ENCODE peak calls at places on chromosomes 7 and 10, in ten cellular contexts. One of them, this sample, is unnamed.

GRCh38 chr10:112343056-112343806 is 30.7 kb upstream of the ACSL5 start:
- DNase-seq in psoas muscle: no peak
- DNase-seq in hepatic stellate cell: no peak
- DNase-seq in iPS DF 6.9: no peak
- DNase-seq in effector CD4-positive, alpha-beta T cell: no peak
- DNase-seq in dorsolateral prefrontal cortex: no peak
- DNase-seq in midbrain: no peak
- DNase-seq in NCI-H2029: no peak
- DNase-seq in Daoy: no peak
- DNase-seq in neural crest cell: no peak
- DNase-seq in this sample: no peak

GRCh38 chr10:112755446-112756117 is 194.5 kb upstream of the TCF7L2 start:
- DNase-seq in neural crest cell: no peak
- DNase-seq in effector CD4-positive, alpha-beta T cell: no peak
- DNase-seq in Daoy: no peak
- DNase-seq in hepatic stellate cell: no peak
- DNase-seq in NCI-H2029: no peak
- DNase-seq in iPS DF 6.9: no peak
- DNase-seq in dorsolateral prefrontal cortex: no peak
- DNase-seq in midbrain: peak; percentile 14
- DNase-seq in psoas muscle: no peak
- DNase-seq in this sample: peak; percentile 75

GRCh38 chr7:24898691-24899090 is 81.3 kb downstream of the OSBPL3 start:
- DNase-seq in Daoy: peak; percentile 64
- DNase-seq in midbrain: no peak
- DNase-seq in effector CD4-positive, alpha-beta T cell: no peak
- DNase-seq in NCI-H2029: no peak
- DNase-seq in psoas muscle: no peak
- DNase-seq in hepatic stellate cell: peak; percentile 31
- DNase-seq in iPS DF 6.9: no peak
- DNase-seq in dorsolateral prefrontal cortex: no peak
- DNase-seq in neural crest cell: no peak
- DNase-seq in this sample: no peak

GRCh38 chr7:43944286-43944685 is 18.1 kb downstream of the UBE2D4 start:
- DNase-seq in hepatic stellate cell: no peak
- DNase-seq in effector CD4-positive, alpha-beta T cell: no peak
- DNase-seq in Daoy: no peak
- DNase-seq in midbrain: no peak
- DNase-seq in dorsolateral prefrontal cortex: no peak
- DNase-seq in iPS DF 6.9: no peak
- DNase-seq in psoas muscle: no peak
- DNase-seq in neural crest cell: no peak
- DNase-seq in NCI-H2029: no peak
- DNase-seq in this sample: no peak

GRCh38 chr7:149414745-149415390 is 46.0 kb downstream of the ZNF777 start:
- DNase-seq in midbrain: peak; percentile 50
- DNase-seq in NCI-H2029: no peak
- DNase-seq in Daoy: peak; percentile 27
- DNase-seq in dorsolateral prefrontal cortex: peak; percentile 61
- DNase-seq in neural crest cell: peak; percentile 59
- DNase-seq in hepatic stellate cell: peak; percentile 42
- DNase-seq in iPS DF 6.9: peak; percentile 88
- DNase-seq in effector CD4-positive, alpha-beta T cell: peak; percentile 26
- DNase-seq in psoas muscle: peak; percentile 60
- DNase-seq in this sample: peak; percentile 88

GRCh38 chr10:47116445-47116844 is 183.6 kb upstream of the GDF10 start:
- DNase-seq in neural crest cell: no peak
- DNase-seq in iPS DF 6.9: no peak
- DNase-seq in Daoy: no peak
- DNase-seq in NCI-H2029: no peak
- DNase-seq in psoas muscle: no peak
- DNase-seq in dorsolateral prefrontal cortex: no peak
- DNase-seq in hepatic stellate cell: no peak
- DNase-seq in midbrain: no peak
- DNase-seq in effector CD4-positive, alpha-beta T cell: no peak
- DNase-seq in this sample: no peak

GRCh38 chr7:47475880-47476227 is 106.1 kb downstream of the TNS3 start:
- DNase-seq in iPS DF 6.9: no peak
- DNase-seq in neural crest cell: no peak
- DNase-seq in hepatic stellate cell: no peak
- DNase-seq in midbrain: no peak
- DNase-seq in psoas muscle: no peak
- DNase-seq in Daoy: no peak
- DNase-seq in effector CD4-positive, alpha-beta T cell: no peak
- DNase-seq in NCI-H2029: peak; percentile 38
- DNase-seq in dorsolateral prefrontal cortex: no peak
- DNase-seq in this sample: no peak

GRCh38 chr10:118800920-118801319 is 46.1 kb upstream of the CACUL1 start:
- DNase-seq in dorsolateral prefrontal cortex: no peak
- DNase-seq in NCI-H2029: no peak
- DNase-seq in iPS DF 6.9: no peak
- DNase-seq in Daoy: no peak
- DNase-seq in psoas muscle: no peak
- DNase-seq in effector CD4-positive, alpha-beta T cell: no peak
- DNase-seq in neural crest cell: no peak
- DNase-seq in hepatic stellate cell: no peak
- DNase-seq in midbrain: peak; percentile 18
- DNase-seq in this sample: no peak

GRCh38 chr7:55019329-55019690 is 493 bp downstream of the EGFR start:
- DNase-seq in NCI-H2029: no peak
- DNase-seq in psoas muscle: peak; percentile 79
- DNase-seq in dorsolateral prefrontal cortex: no peak
- DNase-seq in midbrain: no peak
- DNase-seq in Daoy: peak; percentile 76
- DNase-seq in hepatic stellate cell: peak; percentile 70
- DNase-seq in neural crest cell: peak; percentile 23
- DNase-seq in effector CD4-positive, alpha-beta T cell: no peak
- DNase-seq in iPS DF 6.9: no peak
- DNase-seq in this sample: no peak

GRCh38 chr7:29598607-29599006 is 35.0 kb downstream of the PRR15 start:
- DNase-seq in NCI-H2029: peak; percentile 54
- DNase-seq in effector CD4-positive, alpha-beta T cell: no peak
- DNase-seq in psoas muscle: no peak
- DNase-seq in hepatic stellate cell: no peak
- DNase-seq in midbrain: no peak
- DNase-seq in dorsolateral prefrontal cortex: no peak
- DNase-seq in iPS DF 6.9: no peak
- DNase-seq in Daoy: no peak
- DNase-seq in neural crest cell: no peak
- DNase-seq in this sample: no peak

GRCh38 chr10:70715853-70716795 is 43.8 kb downstream of the ADAMTS14 start:
- DNase-seq in neural crest cell: peak; percentile 11
- DNase-seq in NCI-H2029: no peak
- DNase-seq in midbrain: no peak
- DNase-seq in dorsolateral prefrontal cortex: no peak
- DNase-seq in effector CD4-positive, alpha-beta T cell: no peak
- DNase-seq in Daoy: peak; percentile 16
- DNase-seq in hepatic stellate cell: peak; percentile 45
- DNase-seq in iPS DF 6.9: no peak
- DNase-seq in psoas muscle: no peak
- DNase-seq in this sample: no peak

GRCh38 chr7:26208040-26208439 is 6.5 kb downstream of the CBX3 start:
- DNase-seq in neural crest cell: no peak
- DNase-seq in effector CD4-positive, alpha-beta T cell: no peak
- DNase-seq in midbrain: no peak
- DNase-seq in psoas muscle: no peak
- DNase-seq in NCI-H2029: no peak
- DNase-seq in dorsolateral prefrontal cortex: no peak
- DNase-seq in Daoy: no peak
- DNase-seq in iPS DF 6.9: no peak
- DNase-seq in hepatic stellate cell: no peak
- DNase-seq in this sample: no peak

GRCh38 chr10:35394411-35394851 is 58.1 kb downstream of the CCNY start:
- DNase-seq in effector CD4-positive, alpha-beta T cell: no peak
- DNase-seq in iPS DF 6.9: no peak
- DNase-seq in midbrain: no peak
- DNase-seq in neural crest cell: no peak
- DNase-seq in hepatic stellate cell: no peak
- DNase-seq in psoas muscle: no peak
- DNase-seq in NCI-H2029: no peak
- DNase-seq in dorsolateral prefrontal cortex: no peak
- DNase-seq in Daoy: no peak
- DNase-seq in this sample: no peak

GRCh38 chr7:33874943-33875342 is 30.4 kb upstream of the BMPER start:
- DNase-seq in psoas muscle: peak; percentile 27
- DNase-seq in Daoy: no peak
- DNase-seq in dorsolateral prefrontal cortex: no peak
- DNase-seq in hepatic stellate cell: peak; percentile 45
- DNase-seq in neural crest cell: no peak
- DNase-seq in effector CD4-positive, alpha-beta T cell: no peak
- DNase-seq in NCI-H2029: no peak
- DNase-seq in midbrain: no peak
- DNase-seq in iPS DF 6.9: no peak
- DNase-seq in this sample: no peak

GRCh38 chr7:73865738-73866445 is 4.9 kb downstream of the TMEM270 start:
- DNase-seq in psoas muscle: peak; percentile 51
- DNase-seq in NCI-H2029: no peak
- DNase-seq in dorsolateral prefrontal cortex: no peak
- DNase-seq in effector CD4-positive, alpha-beta T cell: no peak
- DNase-seq in iPS DF 6.9: no peak
- DNase-seq in Daoy: peak; percentile 72
- DNase-seq in hepatic stellate cell: peak; percentile 70
- DNase-seq in neural crest cell: no peak
- DNase-seq in midbrain: peak; percentile 66
- DNase-seq in this sample: peak; percentile 63

GRCh38 chr7:115230882-115231508 is 309.1 kb downstream of the MDFIC start:
- DNase-seq in Daoy: peak; percentile 92
- DNase-seq in NCI-H2029: peak; percentile 6
- DNase-seq in iPS DF 6.9: no peak
- DNase-seq in hepatic stellate cell: no peak
- DNase-seq in psoas muscle: no peak
- DNase-seq in dorsolateral prefrontal cortex: no peak
- DNase-seq in midbrain: no peak
- DNase-seq in neural crest cell: no peak
- DNase-seq in effector CD4-positive, alpha-beta T cell: no peak
- DNase-seq in this sample: peak; percentile 1

GRCh38 chr7:159144756-159145543 is at the start of gene VIPR2:
- DNase-seq in iPS DF 6.9: no peak
- DNase-seq in psoas muscle: peak; percentile 46
- DNase-seq in midbrain: no peak
- DNase-seq in NCI-H2029: no peak
- DNase-seq in Daoy: peak; percentile 44
- DNase-seq in neural crest cell: no peak
- DNase-seq in hepatic stellate cell: no peak
- DNase-seq in dorsolateral prefrontal cortex: no peak
- DNase-seq in effector CD4-positive, alpha-beta T cell: no peak
- DNase-seq in this sample: no peak

GRCh38 chr7:1028044-1028770 is 16.1 kb upstream of the GPR146 start:
- DNase-seq in NCI-H2029: peak; percentile 83
- DNase-seq in midbrain: peak; percentile 92
- DNase-seq in psoas muscle: peak; percentile 93
- DNase-seq in Daoy: peak; percentile 98
- DNase-seq in hepatic stellate cell: peak; percentile 99
- DNase-seq in neural crest cell: peak; percentile 73
- DNase-seq in effector CD4-positive, alpha-beta T cell: peak; percentile 71
- DNase-seq in dorsolateral prefrontal cortex: peak; percentile 79
- DNase-seq in iPS DF 6.9: peak; percentile 27
- DNase-seq in this sample: peak; percentile 84

GRCh38 chr7:150476819-150477631 is 26.6 kb downstream of the GIMAP8 start:
- DNase-seq in dorsolateral prefrontal cortex: no peak
- DNase-seq in effector CD4-positive, alpha-beta T cell: no peak
- DNase-seq in midbrain: no peak
- DNase-seq in neural crest cell: no peak
- DNase-seq in Daoy: no peak
- DNase-seq in iPS DF 6.9: no peak
- DNase-seq in NCI-H2029: no peak
- DNase-seq in hepatic stellate cell: no peak
- DNase-seq in psoas muscle: no peak
- DNase-seq in this sample: no peak

GRCh38 chr7:132793474-132793873 is 217.2 kb upstream of the PLXNA4 start:
- DNase-seq in neural crest cell: no peak
- DNase-seq in psoas muscle: no peak
- DNase-seq in effector CD4-positive, alpha-beta T cell: no peak
- DNase-seq in dorsolateral prefrontal cortex: no peak
- DNase-seq in midbrain: no peak
- DNase-seq in iPS DF 6.9: no peak
- DNase-seq in NCI-H2029: no peak
- DNase-seq in Daoy: no peak
- DNase-seq in hepatic stellate cell: no peak
- DNase-seq in this sample: no peak

GRCh38 chr10:86953747-86954680 is 3.4 kb downstream of the MMRN2 start:
- DNase-seq in NCI-H2029: no peak
- DNase-seq in neural crest cell: peak; percentile 80
- DNase-seq in Daoy: no peak
- DNase-seq in dorsolateral prefrontal cortex: no peak
- DNase-seq in effector CD4-positive, alpha-beta T cell: no peak
- DNase-seq in psoas muscle: peak; percentile 61
- DNase-seq in iPS DF 6.9: peak; percentile 87
- DNase-seq in midbrain: peak; percentile 17
- DNase-seq in hepatic stellate cell: peak; percentile 63
- DNase-seq in this sample: peak; percentile 64

GRCh38 chr10:42783181-42783549 is 570 bp downstream of the BMS1 start:
- DNase-seq in effector CD4-positive, alpha-beta T cell: peak; percentile 8
- DNase-seq in neural crest cell: no peak
- DNase-seq in iPS DF 6.9: no peak
- DNase-seq in dorsolateral prefrontal cortex: no peak
- DNase-seq in hepatic stellate cell: peak; percentile 19
- DNase-seq in midbrain: no peak
- DNase-seq in psoas muscle: no peak
- DNase-seq in Daoy: peak; percentile 52
- DNase-seq in NCI-H2029: peak; percentile 61
- DNase-seq in this sample: no peak

GRCh38 chr10:80741278-80741677 is 203.6 kb downstream of the SH2D4B start:
- DNase-seq in NCI-H2029: no peak
- DNase-seq in effector CD4-positive, alpha-beta T cell: no peak
- DNase-seq in psoas muscle: no peak
- DNase-seq in dorsolateral prefrontal cortex: no peak
- DNase-seq in neural crest cell: no peak
- DNase-seq in iPS DF 6.9: no peak
- DNase-seq in Daoy: no peak
- DNase-seq in hepatic stellate cell: no peak
- DNase-seq in midbrain: no peak
- DNase-seq in this sample: no peak

GRCh38 chr7:2621948-2622640 is 9.7 kb upstream of the TTYH3 start:
- DNase-seq in Daoy: no peak
- DNase-seq in NCI-H2029: no peak
- DNase-seq in dorsolateral prefrontal cortex: no peak
- DNase-seq in effector CD4-positive, alpha-beta T cell: no peak
- DNase-seq in iPS DF 6.9: no peak
- DNase-seq in hepatic stellate cell: no peak
- DNase-seq in psoas muscle: no peak
- DNase-seq in midbrain: no peak
- DNase-seq in neural crest cell: no peak
- DNase-seq in this sample: no peak

GRCh38 chr10:102120142-102120986 is at the start of gene LDB1:
- DNase-seq in midbrain: peak; percentile 88
- DNase-seq in Daoy: peak; percentile 70
- DNase-seq in dorsolateral prefrontal cortex: peak; percentile 67
- DNase-seq in effector CD4-positive, alpha-beta T cell: peak; percentile 56
- DNase-seq in hepatic stellate cell: peak; percentile 83
- DNase-seq in iPS DF 6.9: no peak
- DNase-seq in psoas muscle: peak; percentile 81
- DNase-seq in neural crest cell: peak; percentile 77
- DNase-seq in NCI-H2029: peak; percentile 23
- DNase-seq in this sample: peak; percentile 90

GRCh38 chr7:144907577-144907976 is 71.7 kb upstream of the TPK1 start:
- DNase-seq in Daoy: no peak
- DNase-seq in midbrain: no peak
- DNase-seq in iPS DF 6.9: no peak
- DNase-seq in dorsolateral prefrontal cortex: no peak
- DNase-seq in NCI-H2029: no peak
- DNase-seq in effector CD4-positive, alpha-beta T cell: no peak
- DNase-seq in hepatic stellate cell: no peak
- DNase-seq in neural crest cell: no peak
- DNase-seq in psoas muscle: no peak
- DNase-seq in this sample: no peak

GRCh38 chr7:122864838-122865237 is 21.4 kb downstream of the CADPS2 start:
- DNase-seq in iPS DF 6.9: no peak
- DNase-seq in effector CD4-positive, alpha-beta T cell: no peak
- DNase-seq in Daoy: no peak
- DNase-seq in hepatic stellate cell: no peak
- DNase-seq in dorsolateral prefrontal cortex: no peak
- DNase-seq in NCI-H2029: no peak
- DNase-seq in psoas muscle: no peak
- DNase-seq in neural crest cell: no peak
- DNase-seq in midbrain: no peak
- DNase-seq in this sample: no peak

GRCh38 chr10:62071846-62072281 is 170.4 kb downstream of the ARID5B start:
- DNase-seq in hepatic stellate cell: no peak
- DNase-seq in Daoy: peak; percentile 28
- DNase-seq in iPS DF 6.9: no peak
- DNase-seq in psoas muscle: no peak
- DNase-seq in midbrain: no peak
- DNase-seq in neural crest cell: no peak
- DNase-seq in NCI-H2029: no peak
- DNase-seq in effector CD4-positive, alpha-beta T cell: no peak
- DNase-seq in dorsolateral prefrontal cortex: no peak
- DNase-seq in this sample: no peak